ENCODE peak calls at places on chromosomes 3 and 15, in six cellular contexts. One of them, this sample, is unnamed.

GRCh38 chr3:81871358-81872152 is 110.1 kb upstream of the GBE1 start:
- DNase-seq in activated gamma-delta T cell treated with Interleukin-2 at 50 U/mL for 16 hours: no peak
- DNase-seq in HCT116: no peak
- DNase-seq in AG09319: no peak
- DNase-seq in activated T-helper 1 cell treated with Interleukin-2 at 50 U/mL for 16 hours: no peak
- DNase-seq in NCI-H1417: no peak
- DNase-seq in this sample: no peak

GRCh38 chr15:42134617-42135243 is 21.7 kb downstream of the PLA2G4F start:
- DNase-seq in activated gamma-delta T cell treated with Interleukin-2 at 50 U/mL for 16 hours: no peak
- DNase-seq in AG09319: no peak
- DNase-seq in NCI-H1417: no peak
- DNase-seq in HCT116: no peak
- DNase-seq in activated T-helper 1 cell treated with Interleukin-2 at 50 U/mL for 16 hours: no peak
- DNase-seq in this sample: no peak

GRCh38 chr3:115494826-115495225 is 128.5 kb upstream of the GAP43 start:
- DNase-seq in HCT116: no peak
- DNase-seq in activated gamma-delta T cell treated with Interleukin-2 at 50 U/mL for 16 hours: no peak
- DNase-seq in activated T-helper 1 cell treated with Interleukin-2 at 50 U/mL for 16 hours: no peak
- DNase-seq in AG09319: no peak
- DNase-seq in NCI-H1417: peak
- DNase-seq in this sample: no peak

GRCh38 chr3:38579551-38580449 is 69.7 kb downstream of the SCN5A start:
- DNase-seq in NCI-H1417: no peak
- DNase-seq in AG09319: no peak
- DNase-seq in HCT116: no peak
- DNase-seq in activated T-helper 1 cell treated with Interleukin-2 at 50 U/mL for 16 hours: no peak
- DNase-seq in activated gamma-delta T cell treated with Interleukin-2 at 50 U/mL for 16 hours: no peak
- DNase-seq in this sample: no peak

GRCh38 chr3:42300013-42300412 is 34.0 kb upstream of the CCK start:
- DNase-seq in HCT116: no peak
- DNase-seq in activated T-helper 1 cell treated with Interleukin-2 at 50 U/mL for 16 hours: no peak
- DNase-seq in NCI-H1417: no peak
- DNase-seq in AG09319: no peak
- DNase-seq in activated gamma-delta T cell treated with Interleukin-2 at 50 U/mL for 16 hours: no peak
- DNase-seq in this sample: peak

GRCh38 chr3:128432898-128433629 is 33.6 kb downstream of the DNAJB8 start:
- DNase-seq in HCT116: no peak
- DNase-seq in AG09319: no peak
- DNase-seq in NCI-H1417: peak
- DNase-seq in activated T-helper 1 cell treated with Interleukin-2 at 50 U/mL for 16 hours: no peak
- DNase-seq in activated gamma-delta T cell treated with Interleukin-2 at 50 U/mL for 16 hours: no peak
- DNase-seq in this sample: no peak

GRCh38 chr15:26867199-26868007 is 541 bp downstream of the GABRA5 start:
- DNase-seq in NCI-H1417: peak
- DNase-seq in HCT116: no peak
- DNase-seq in AG09319: no peak
- DNase-seq in activated gamma-delta T cell treated with Interleukin-2 at 50 U/mL for 16 hours: no peak
- DNase-seq in activated T-helper 1 cell treated with Interleukin-2 at 50 U/mL for 16 hours: no peak
- DNase-seq in this sample: no peak

GRCh38 chr15:80747317-80748053 is 31.7 kb upstream of the CEMIP start:
- DNase-seq in HCT116: no peak
- DNase-seq in activated gamma-delta T cell treated with Interleukin-2 at 50 U/mL for 16 hours: no peak
- DNase-seq in activated T-helper 1 cell treated with Interleukin-2 at 50 U/mL for 16 hours: no peak
- DNase-seq in AG09319: no peak
- DNase-seq in NCI-H1417: no peak
- DNase-seq in this sample: no peak

GRCh38 chr3:107598926-107599754 is 76.4 kb downstream of the BBX start:
- DNase-seq in HCT116: no peak
- DNase-seq in activated T-helper 1 cell treated with Interleukin-2 at 50 U/mL for 16 hours: peak
- DNase-seq in activated gamma-delta T cell treated with Interleukin-2 at 50 U/mL for 16 hours: peak
- DNase-seq in AG09319: no peak
- DNase-seq in NCI-H1417: peak
- DNase-seq in this sample: no peak

GRCh38 chr3:8482960-8483665 is 18.5 kb upstream of the LMCD1 start:
- DNase-seq in HCT116: no peak
- DNase-seq in NCI-H1417: no peak
- DNase-seq in activated T-helper 1 cell treated with Interleukin-2 at 50 U/mL for 16 hours: no peak
- DNase-seq in AG09319: peak
- DNase-seq in activated gamma-delta T cell treated with Interleukin-2 at 50 U/mL for 16 hours: no peak
- DNase-seq in this sample: peak

GRCh38 chr15:78933187-78934062 is 11.4 kb downstream of the CTSH start:
- DNase-seq in AG09319: no peak
- DNase-seq in activated T-helper 1 cell treated with Interleukin-2 at 50 U/mL for 16 hours: no peak
- DNase-seq in activated gamma-delta T cell treated with Interleukin-2 at 50 U/mL for 16 hours: no peak
- DNase-seq in HCT116: no peak
- DNase-seq in NCI-H1417: no peak
- DNase-seq in this sample: no peak

GRCh38 chr3:194691481-194692281 is 6.0 kb downstream of the FAM43A start:
- DNase-seq in activated T-helper 1 cell treated with Interleukin-2 at 50 U/mL for 16 hours: no peak
- DNase-seq in HCT116: no peak
- DNase-seq in AG09319: peak
- DNase-seq in activated gamma-delta T cell treated with Interleukin-2 at 50 U/mL for 16 hours: no peak
- DNase-seq in NCI-H1417: no peak
- DNase-seq in this sample: peak

GRCh38 chr15:19987389-19988048 is 554.1 kb downstream of the GOLGA6L6 start:
- DNase-seq in AG09319: no peak
- DNase-seq in activated gamma-delta T cell treated with Interleukin-2 at 50 U/mL for 16 hours: no peak
- DNase-seq in activated T-helper 1 cell treated with Interleukin-2 at 50 U/mL for 16 hours: no peak
- DNase-seq in NCI-H1417: peak
- DNase-seq in HCT116: no peak
- DNase-seq in this sample: no peak

GRCh38 chr3:181103605-181104004 is 114.1 kb upstream of the DNAJC19 start:
- DNase-seq in activated T-helper 1 cell treated with Interleukin-2 at 50 U/mL for 16 hours: no peak
- DNase-seq in HCT116: peak
- DNase-seq in NCI-H1417: peak
- DNase-seq in AG09319: no peak
- DNase-seq in activated gamma-delta T cell treated with Interleukin-2 at 50 U/mL for 16 hours: no peak
- DNase-seq in this sample: peak

GRCh38 chr15:47384316-47384715 is 333.0 kb upstream of the SEMA6D start:
- DNase-seq in HCT116: no peak
- DNase-seq in NCI-H1417: no peak
- DNase-seq in AG09319: peak
- DNase-seq in activated T-helper 1 cell treated with Interleukin-2 at 50 U/mL for 16 hours: no peak
- DNase-seq in activated gamma-delta T cell treated with Interleukin-2 at 50 U/mL for 16 hours: no peak
- DNase-seq in this sample: no peak

GRCh38 chr3:23743141-23743784 is 62.5 kb upstream of the UBE2E1 start:
- DNase-seq in NCI-H1417: peak
- DNase-seq in HCT116: no peak
- DNase-seq in activated gamma-delta T cell treated with Interleukin-2 at 50 U/mL for 16 hours: no peak
- DNase-seq in AG09319: no peak
- DNase-seq in activated T-helper 1 cell treated with Interleukin-2 at 50 U/mL for 16 hours: no peak
- DNase-seq in this sample: no peak

GRCh38 chr15:78298983-78299301 is 467 bp downstream of the SKIC8 start:
- DNase-seq in activated T-helper 1 cell treated with Interleukin-2 at 50 U/mL for 16 hours: no peak
- DNase-seq in HCT116: no peak
- DNase-seq in activated gamma-delta T cell treated with Interleukin-2 at 50 U/mL for 16 hours: no peak
- DNase-seq in NCI-H1417: no peak
- DNase-seq in AG09319: no peak
- DNase-seq in this sample: peak

GRCh38 chr15:63476229-63476632 is 28.2 kb upstream of the USP3 start:
- DNase-seq in activated gamma-delta T cell treated with Interleukin-2 at 50 U/mL for 16 hours: no peak
- DNase-seq in NCI-H1417: no peak
- DNase-seq in HCT116: peak
- DNase-seq in activated T-helper 1 cell treated with Interleukin-2 at 50 U/mL for 16 hours: no peak
- DNase-seq in AG09319: peak
- DNase-seq in this sample: no peak

GRCh38 chr3:46440531-46441294 is 24.0 kb downstream of the LTF start:
- DNase-seq in NCI-H1417: no peak
- DNase-seq in activated T-helper 1 cell treated with Interleukin-2 at 50 U/mL for 16 hours: no peak
- DNase-seq in activated gamma-delta T cell treated with Interleukin-2 at 50 U/mL for 16 hours: peak
- DNase-seq in HCT116: no peak
- DNase-seq in AG09319: no peak
- DNase-seq in this sample: no peak

GRCh38 chr15:70514236-70514635 is 249.1 kb downstream of the UACA start:
- DNase-seq in activated T-helper 1 cell treated with Interleukin-2 at 50 U/mL for 16 hours: no peak
- DNase-seq in AG09319: no peak
- DNase-seq in activated gamma-delta T cell treated with Interleukin-2 at 50 U/mL for 16 hours: no peak
- DNase-seq in NCI-H1417: no peak
- DNase-seq in HCT116: no peak
- DNase-seq in this sample: no peak

GRCh38 chr3:112582242-112582874 is 20.5 kb downstream of the SLC35A5 start:
- DNase-seq in activated gamma-delta T cell treated with Interleukin-2 at 50 U/mL for 16 hours: peak
- DNase-seq in HCT116: peak
- DNase-seq in activated T-helper 1 cell treated with Interleukin-2 at 50 U/mL for 16 hours: no peak
- DNase-seq in NCI-H1417: peak
- DNase-seq in AG09319: no peak
- DNase-seq in this sample: peak

GRCh38 chr3:18423401-18424212 is 1.5 kb downstream of the SATB1 start:
- DNase-seq in activated T-helper 1 cell treated with Interleukin-2 at 50 U/mL for 16 hours: no peak
- DNase-seq in activated gamma-delta T cell treated with Interleukin-2 at 50 U/mL for 16 hours: peak
- DNase-seq in AG09319: no peak
- DNase-seq in HCT116: peak
- DNase-seq in NCI-H1417: peak
- DNase-seq in this sample: peak

GRCh38 chr3:38521391-38521987 is 25.3 kb downstream of the EXOG start:
- DNase-seq in activated T-helper 1 cell treated with Interleukin-2 at 50 U/mL for 16 hours: peak
- DNase-seq in NCI-H1417: peak
- DNase-seq in HCT116: peak
- DNase-seq in AG09319: peak
- DNase-seq in activated gamma-delta T cell treated with Interleukin-2 at 50 U/mL for 16 hours: peak
- DNase-seq in this sample: peak

This sample was measured in NCI-H345.